ENCODE peak calls at places on chromosomes 1 and 21, in eight cellular contexts. Y is AG10803; L is NCI-H2081; I is Jurkat, Clone E6-1; T is NAMALWA; C is T1000; K is stimulated activated CD4-positive, alpha-beta T cell treated with anti-CD3 and anti-CD28 coated beads, Interleukin-2, amount 100 ng/mL, for 24 hours; B is A673. E is an unnamed sample.
A peak's percentile ranks its signal among the peaks of the same experiment; 100 is the strongest.

GRCh38 chr1:69824932-69825331 is 257.2 kb downstream of the LRRC7 start:
- DNase-seq in C (no peak), Y (peak; percentile 26), K (no peak), T (no peak), I (no peak), L (no peak), B (peak; percentile 9), E (peak; percentile 29)

GRCh38 chr1:82392513-82392912 is 591.8 kb downstream of the ADGRL2 start:
- DNase-seq in C (no peak), Y (no peak), B (no peak), L (no peak), I (no peak), K (no peak), T (no peak), E (peak; percentile 39)

GRCh38 chr1:28668191-28668955 is at the start of gene GMEB1:
- DNase-seq in Y (peak; percentile 84), K (peak; percentile 85), L (peak; percentile 92), T (peak; percentile 89), I (peak; percentile 77), B (peak; percentile 93), C (peak; percentile 76), E (peak; percentile 90)

GRCh38 chr1:228166170-228166936 is 749 bp downstream of the IBA57 start:
- DNase-seq in I (no peak), T (peak; percentile 84), L (peak; percentile 65), K (peak; percentile 59), B (peak; percentile 35), Y (peak; percentile 71), C (no peak), E (peak; percentile 52)

GRCh38 chr1:224783006-224783651 is 146.3 kb upstream of the DNAH14 start:
- DNase-seq in L (peak; percentile 46), T (no peak), B (no peak), K (no peak), Y (no peak), C (no peak), I (peak; percentile 32), E (no peak)

GRCh38 chr1:229613938-229614337 is 12.0 kb downstream of the TAF5L start:
- DNase-seq in T (no peak), L (no peak), B (no peak), C (no peak), Y (no peak), I (no peak), K (no peak), E (no peak)

GRCh38 chr1:41486892-41487728 is 2.6 kb upstream of the EDN2 start:
- DNase-seq in L (no peak), I (no peak), C (no peak), T (no peak), K (no peak), Y (no peak), B (no peak), E (no peak)

GRCh38 chr21:35220301-35220700 is 171.2 kb upstream of the RUNX1 start:
- DNase-seq in T (no peak), Y (peak; percentile 72), C (no peak), K (no peak), L (no peak), B (no peak), I (no peak), E (no peak)

GRCh38 chr1:86423873-86424272 is at the start of gene CLCA2:
- DNase-seq in K (no peak), C (no peak), B (no peak), Y (no peak), I (no peak), T (no peak), L (no peak), E (no peak)

GRCh38 chr21:37829043-37829442 is 87.2 kb downstream of the KCNJ6 start:
- DNase-seq in B (no peak), L (no peak), I (peak; percentile 69), C (no peak), Y (no peak), T (no peak), K (no peak), E (peak; percentile 49)

GRCh38 chr1:222095606-222096475 is 354.0 kb upstream of the DUSP10 start:
- DNase-seq in L (peak; percentile 17), C (no peak), K (peak; percentile 70), Y (no peak), I (peak; percentile 45), T (peak; percentile 73), B (peak; percentile 52), E (no peak)

GRCh38 chr21:39562791-39563770 is 49.7 kb upstream of the B3GALT5 start:
- DNase-seq in I (no peak), C (no peak), K (no peak), T (no peak), L (peak; percentile 56), Y (no peak), B (no peak), E (no peak)

GRCh38 chr1:62304975-62305374 is 14.3 kb downstream of the KANK4 start:
- DNase-seq in I (no peak), K (no peak), Y (no peak), L (no peak), B (no peak), T (no peak), C (no peak), E (no peak)

GRCh38 chr21:32611471-32611997 is 643 bp downstream of the CFAP298 start:
- DNase-seq in I (peak; percentile 29), B (peak; percentile 10), T (peak; percentile 68), C (no peak), Y (peak; percentile 18), K (peak; percentile 38), L (no peak), E (peak; percentile 35)

GRCh38 chr1:111505641-111506119 is 2.2 kb upstream of the ADORA3 start:
- DNase-seq in T (peak; percentile 81), Y (no peak), K (no peak), L (no peak), I (no peak), B (no peak), C (no peak), E (no peak)

GRCh38 chr1:87226341-87226760 is 102.3 kb upstream of the LMO4 start:
- DNase-seq in I (no peak), T (no peak), C (peak; percentile 89), Y (peak; percentile 98), B (peak; percentile 19), K (no peak), L (no peak), E (peak; percentile 93)

GRCh38 chr1:208249300-208249699 is 5.1 kb upstream of the PLXNA2 start:
- DNase-seq in C (no peak), K (no peak), Y (no peak), I (no peak), B (no peak), T (no peak), L (no peak), E (no peak)

GRCh38 chr1:203276408-203276807 is 28.9 kb upstream of the BTG2 start:
- DNase-seq in K (peak; percentile 16), C (no peak), I (no peak), B (no peak), T (no peak), Y (no peak), L (no peak), E (no peak)

GRCh38 chr1:193322218-193322617 is 135.8 kb upstream of the B3GALT2 start:
- DNase-seq in C (no peak), I (no peak), L (no peak), T (no peak), B (peak; percentile 68), Y (peak; percentile 85), K (no peak), E (peak; percentile 35)

GRCh38 chr1:21878840-21879478 is 58.2 kb downstream of the HSPG2 start:
- DNase-seq in T (no peak), Y (no peak), L (no peak), I (no peak), B (no peak), K (no peak), C (no peak), E (no peak)